ENCODE peak calls at places on chromosomes 1 and 21, in five cellular contexts. A is lung microvascular endothelial cell, G is NB4, F is HEK293T, V is heart left ventricle. U is an unnamed sample.

GRCh38 chr1:93993731-93994130 is 84.5 kb upstream of the GCLM start:
- DNase-seq in F (no peak), V (no peak), A (no peak), G (no peak), U (no peak)

GRCh38 chr1:85445906-85446305 is 19.1 kb downstream of the DDAH1 start:
- DNase-seq in A (no peak), G (no peak), V (no peak), F (no peak), U (no peak)

GRCh38 chr21:43627527-43627926 is 31.8 kb downstream of the HSF2BP start:
- DNase-seq in F (no peak), A (no peak), V (no peak), G (no peak), U (no peak)

GRCh38 chr1:168470821-168471473 is 72.8 kb downstream of the XCL2 start:
- DNase-seq in F (peak), G (peak), A (peak), V (no peak), U (no peak)

GRCh38 chr1:234478152-234478480 is 863 bp downstream of the TARBP1 start:
- DNase-seq in V (peak), G (no peak), F (peak), A (peak), U (no peak)

GRCh38 chr1:67479146-67479891 is 49.1 kb upstream of the SERBP1 start:
- DNase-seq in A (peak), V (no peak), F (peak), G (no peak), U (no peak)

GRCh38 chr1:19869929-19870328 is 12.3 kb upstream of the OTUD3 start:
- DNase-seq in F (no peak), V (no peak), A (no peak), G (no peak), U (no peak)

GRCh38 chr1:84960371-84960770 is 36.5 kb downstream of the MCOLN2 start:
- DNase-seq in F (no peak), V (no peak), G (no peak), A (peak), U (no peak)

GRCh38 chr1:156709743-156710489 is 4.5 kb upstream of the CRABP2 start:
- DNase-seq in F (no peak), G (no peak), A (peak), V (peak), U (no peak)

GRCh38 chr21:38914531-38915385 is 109.0 kb downstream of the ETS2 start:
- DNase-seq in F (no peak), V (no peak), A (no peak), G (peak), U (no peak)

GRCh38 chr1:55869050-55869449 is 653.9 kb upstream of the USP24 start:
- DNase-seq in V (peak), F (no peak), G (no peak), A (no peak), U (no peak)

GRCh38 chr1:234602334-234603220 is 7.4 kb downstream of the IRF2BP2 start:
- DNase-seq in F (no peak), A (peak), V (peak), G (peak), U (peak)

GRCh38 chr1:151799179-151800022 is 5.8 kb downstream of the LINGO4 start:
- DNase-seq in G (no peak), V (no peak), A (no peak), F (no peak), U (no peak)

GRCh38 chr1:11880911-11881748 is 22.4 kb upstream of the NPPB start:
- DNase-seq in G (no peak), V (peak), A (no peak), F (no peak), U (no peak)

GRCh38 chr1:178408869-178409268 is 87.9 kb downstream of the CLEC20A start:
- DNase-seq in V (no peak), F (no peak), G (peak), A (peak), U (no peak)

GRCh38 chr1:48207131-48207530 is 15.4 kb upstream of the SLC5A9 start:
- DNase-seq in F (no peak), V (no peak), A (no peak), G (no peak), U (no peak)

GRCh38 chr1:230422221-230422981 is 3.7 kb downstream of the PGBD5 start:
- DNase-seq in F (no peak), V (no peak), G (no peak), A (no peak), U (no peak)

GRCh38 chr1:85290826-85291225 is 14.4 kb upstream of the BCL10 start:
- DNase-seq in F (no peak), A (no peak), G (no peak), V (no peak), U (no peak)

GRCh38 chr1:171998711-171999110 is 157.4 kb downstream of the DNM3 start:
- DNase-seq in V (no peak), G (no peak), F (no peak), A (no peak), U (no peak)

GRCh38 chr1:218344814-218345672 is at the start of gene TGFB2:
- DNase-seq in V (peak), G (peak), F (peak), A (peak), U (peak)

GRCh38 chr1:206734499-206735142 is 36.0 kb upstream of the IL19 start:
- DNase-seq in V (no peak), A (peak), G (peak), F (peak), U (no peak)

GRCh38 chr1:211196880-211197279 is 62.3 kb upstream of the RCOR3 start:
- DNase-seq in V (no peak), G (no peak), A (no peak), F (no peak), U (no peak)

U was measured in GF-D8.